ENCODE peak calls at places on chromosomes 1 and 21, in eight cellular contexts. One of them, this sample, is unnamed.

GRCh38 chr21:15365751-15366392 is 301.1 kb upstream of the NRIP1 start:
- DNase-seq in RWPE1: no peak
- DNase-seq in astrocyte of the hippocampus: no peak
- DNase-seq in EH: no peak
- DNase-seq in IMR-90: no peak
- DNase-seq in EL: no peak
- DNase-seq in GM10248: no peak
- DNase-seq in MV-4-11: no peak
- DNase-seq in this sample: no peak

GRCh38 chr1:118866330-118866729 is 121.8 kb downstream of the TBX15 start:
- DNase-seq in RWPE1: no peak
- DNase-seq in astrocyte of the hippocampus: no peak
- DNase-seq in EH: no peak
- DNase-seq in IMR-90: no peak
- DNase-seq in EL: peak
- DNase-seq in GM10248: no peak
- DNase-seq in MV-4-11: no peak
- DNase-seq in this sample: no peak

GRCh38 chr1:243490748-243491686 is 235.2 kb downstream of the SDCCAG8 start:
- DNase-seq in RWPE1: no peak
- DNase-seq in astrocyte of the hippocampus: peak
- DNase-seq in EH: peak
- DNase-seq in IMR-90: peak
- DNase-seq in EL: no peak
- DNase-seq in GM10248: no peak
- DNase-seq in MV-4-11: peak
- DNase-seq in this sample: no peak

GRCh38 chr1:90959352-90960206 is 62.3 kb downstream of the ZNF644 start:
- DNase-seq in RWPE1: peak
- DNase-seq in astrocyte of the hippocampus: no peak
- DNase-seq in EH: peak
- DNase-seq in IMR-90: peak
- DNase-seq in EL: peak
- DNase-seq in GM10248: no peak
- DNase-seq in MV-4-11: peak
- DNase-seq in this sample: no peak

GRCh38 chr1:16145988-16146887 is 9.6 kb downstream of the EPHA2 start:
- DNase-seq in RWPE1: peak
- DNase-seq in astrocyte of the hippocampus: peak
- DNase-seq in EH: peak
- DNase-seq in IMR-90: peak
- DNase-seq in EL: peak
- DNase-seq in GM10248: peak
- DNase-seq in MV-4-11: no peak
- DNase-seq in this sample: no peak

GRCh38 chr1:165595561-165595960 is 35.5 kb upstream of the MGST3 start:
- DNase-seq in RWPE1: no peak
- DNase-seq in astrocyte of the hippocampus: peak
- DNase-seq in EH: peak
- DNase-seq in IMR-90: peak
- DNase-seq in EL: peak
- DNase-seq in GM10248: no peak
- DNase-seq in MV-4-11: no peak
- DNase-seq in this sample: no peak

GRCh38 chr1:169538998-169539871 is 47.0 kb downstream of the F5 start:
- DNase-seq in RWPE1: peak
- DNase-seq in astrocyte of the hippocampus: peak
- DNase-seq in EH: peak
- DNase-seq in IMR-90: peak
- DNase-seq in EL: peak
- DNase-seq in GM10248: no peak
- DNase-seq in MV-4-11: no peak
- DNase-seq in this sample: peak

GRCh38 chr1:45381243-45381642 is 41.0 kb upstream of the MUTYH start:
- DNase-seq in RWPE1: peak
- DNase-seq in astrocyte of the hippocampus: no peak
- DNase-seq in EH: no peak
- DNase-seq in IMR-90: no peak
- DNase-seq in EL: no peak
- DNase-seq in GM10248: no peak
- DNase-seq in MV-4-11: no peak
- DNase-seq in this sample: no peak

GRCh38 chr1:227902641-227902990 is 45.1 kb downstream of the WNT9A start:
- DNase-seq in RWPE1: no peak
- DNase-seq in astrocyte of the hippocampus: no peak
- DNase-seq in EH: no peak
- DNase-seq in IMR-90: no peak
- DNase-seq in EL: no peak
- DNase-seq in GM10248: no peak
- DNase-seq in MV-4-11: no peak
- DNase-seq in this sample: no peak

GRCh38 chr21:46482846-46483231 is 24.1 kb downstream of the DIP2A start:
- DNase-seq in RWPE1: no peak
- DNase-seq in astrocyte of the hippocampus: no peak
- DNase-seq in EH: no peak
- DNase-seq in IMR-90: no peak
- DNase-seq in EL: no peak
- DNase-seq in GM10248: no peak
- DNase-seq in MV-4-11: no peak
- DNase-seq in this sample: no peak

GRCh38 chr1:28507247-28507645 is 1.4 kb downstream of the RCC1 start:
- DNase-seq in RWPE1: no peak
- DNase-seq in astrocyte of the hippocampus: peak
- DNase-seq in EH: peak
- DNase-seq in IMR-90: no peak
- DNase-seq in EL: peak
- DNase-seq in GM10248: no peak
- DNase-seq in MV-4-11: no peak
- DNase-seq in this sample: no peak

GRCh38 chr1:181514298-181515290 is 31.3 kb downstream of the CACNA1E start:
- DNase-seq in RWPE1: no peak
- DNase-seq in astrocyte of the hippocampus: no peak
- DNase-seq in EH: no peak
- DNase-seq in IMR-90: no peak
- DNase-seq in EL: no peak
- DNase-seq in GM10248: peak
- DNase-seq in MV-4-11: peak
- DNase-seq in this sample: no peak